ENCODE peak calls at places on chromosomes 7 and 10, in five cellular contexts. U, H, W, B and C are unnamed samples. For H3K27me3, the result is how much of the 10 kb centered on the place peaks cover.

GRCh38 chr7:80967536-80968297 is 48.9 kb upstream of the SEMA3C start:
- DNase-seq in B (no peak), U (no peak), W (no peak), H (no peak), C (peak)

GRCh38 chr7:28318126-28318762 is 94.1 kb upstream of the CREB5 start:
- DNase-seq in U (no peak), W (no peak), B (no peak), H (no peak), C (no peak)

GRCh38 chr10:123835575-123835974 is 56.0 kb downstream of the CPXM2 start:
- DNase-seq in W (no peak), U (no peak), B (no peak), H (no peak), C (no peak)

GRCh38 chr10:75693453-75693852 is 262.0 kb downstream of the LRMDA start:
- DNase-seq in U (no peak), H (no peak), W (no peak), B (no peak), C (no peak)

GRCh38 chr7:148142660-148143248 is 447.8 kb upstream of the C7orf33 start:
- DNase-seq in B (no peak), U (no peak), H (peak), W (peak), C (peak)

GRCh38 chr10:74234569-74234968 is 83.5 kb downstream of the ADK start:
- DNase-seq in W (peak), B (no peak), H (no peak), U (no peak), C (peak)

GRCh38 chr7:75638607-75639070 is 100.1 kb downstream of the HIP1 start:
- DNase-seq in W (peak), U (peak), H (peak), B (no peak), C (peak)

GRCh38 chr10:24974978-24975377 is 22.6 kb upstream of the PRTFDC1 start:
- DNase-seq in H (no peak), U (no peak), B (no peak), W (peak), C (peak)

GRCh38 chr10:82980321-82980720 is 1105.3 kb downstream of the NRG3 start:
- DNase-seq in B (no peak), H (no peak), U (no peak), W (no peak), C (no peak)

GRCh38 chr10:43211030-43211429 is 55.8 kb downstream of the RASGEF1A start:
- DNase-seq in B (no peak), W (peak), H (no peak), U (no peak), C (no peak)

GRCh38 chr10:30166929-30167328 is 107.5 kb upstream of the JCAD start:
- DNase-seq in W (peak), H (no peak), B (no peak), U (no peak), C (no peak)

GRCh38 chr10:11147723-11148122 is 130.1 kb downstream of the CELF2 start:
- DNase-seq in H (no peak), U (no peak), W (no peak), B (no peak), C (no peak)

GRCh38 chr10:5071411-5072198 is 22.6 kb upstream of the AKR1C3 start:
- DNase-seq in H (peak), B (no peak), U (peak), W (peak), C (peak)

GRCh38 chr10:100327007-100327700 is 2.9 kb downstream of the PKD2L1 start:
- DNase-seq in W (peak), B (no peak), H (no peak), U (no peak), C (no peak)

GRCh38 chr7:79646278-79646677 is 192.8 kb upstream of the MAGI2 start:
- DNase-seq in W (no peak), U (no peak), H (no peak), B (no peak), C (no peak)

GRCh38 chr7:50502001-50502684 is 52.0 kb upstream of the FIGNL1 start:
- DNase-seq in W (peak), H (no peak), B (no peak), U (no peak), C (peak)

GRCh38 chr7:81499262-81500116 is 270.4 kb downstream of the HGF start:
- DNase-seq in W (peak), U (no peak), H (peak), B (no peak), C (peak)

GRCh38 chr7:29091722-29092121 is 54.6 kb downstream of the CPVL start:
- DNase-seq in W (no peak), U (no peak), H (no peak), B (no peak), C (peak)

GRCh38 chr7:116218747-116219146 is 8.4 kb downstream of the TES start:
- DNase-seq in W (no peak), B (no peak), H (no peak), U (no peak), C (no peak)

GRCh38 chr10:51082857-51083256 is 8.6 kb downstream of the PRKG1 start:
- DNase-seq in B (no peak), H (no peak), W (no peak), U (no peak), C (no peak)

GRCh38 chr7:1354661-1355567 is 104.4 kb downstream of the MICALL2 start:
- DNase-seq in U (no peak), B (no peak), H (no peak), W (no peak), C (no peak)

GRCh38 chr7:134966691-134967090 is 19.6 kb upstream of the AGBL3 start:
- DNase-seq in U (no peak), W (no peak), H (no peak), B (no peak), C (no peak)

DNA sequence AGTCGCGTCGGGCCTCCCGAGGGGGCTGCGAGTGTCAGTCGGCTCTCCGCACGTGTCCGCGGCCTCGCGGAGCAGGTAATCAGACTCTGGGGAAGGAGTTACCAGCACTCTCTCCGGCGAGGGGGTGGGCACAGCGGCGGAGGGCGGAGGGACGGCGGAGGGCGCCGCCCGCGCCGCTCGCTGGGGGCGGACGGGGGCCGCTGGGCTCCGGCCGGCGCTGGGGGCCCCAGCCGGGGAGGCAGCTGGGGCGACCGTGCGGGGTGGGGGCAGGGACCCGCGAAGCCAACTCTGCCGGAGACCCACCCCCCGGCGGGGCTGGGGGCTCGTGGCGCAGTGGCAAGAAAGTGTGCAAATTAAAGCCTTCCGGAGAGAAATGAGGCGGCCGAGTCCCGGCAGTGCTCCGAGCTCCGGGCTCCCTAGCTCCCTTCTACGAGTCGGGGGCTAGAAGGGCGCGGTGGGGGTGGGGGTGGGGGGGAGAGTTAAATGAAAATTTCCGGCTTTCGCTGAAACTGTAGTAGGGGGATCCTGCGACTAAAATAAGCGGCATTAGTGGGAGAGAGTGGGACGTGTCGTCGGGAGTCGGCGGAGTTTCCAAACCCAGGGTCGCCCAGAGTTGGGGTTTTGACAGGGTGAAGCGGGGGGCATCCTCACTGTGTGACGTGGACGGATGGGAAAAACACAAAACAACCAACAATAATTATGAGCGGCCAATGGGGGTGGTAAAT is at the start of gene CDK6:
- DNase-seq in U (peak), B (no peak), W (peak), H (peak), C (peak)
- H4K91ac ChIP-seq in U (no peak), B (no peak), W (peak), H (no peak), C (peak)

GRCh38 chr7:33719059-33719581 is 186.2 kb upstream of the BMPER start:
- DNase-seq in B (no peak), W (peak), H (no peak), U (no peak), C (no peak)
- H3K27me3 ChIP-seq in B (under half), W (under half), H (under half), U (under half), C (under half)

DNA sequence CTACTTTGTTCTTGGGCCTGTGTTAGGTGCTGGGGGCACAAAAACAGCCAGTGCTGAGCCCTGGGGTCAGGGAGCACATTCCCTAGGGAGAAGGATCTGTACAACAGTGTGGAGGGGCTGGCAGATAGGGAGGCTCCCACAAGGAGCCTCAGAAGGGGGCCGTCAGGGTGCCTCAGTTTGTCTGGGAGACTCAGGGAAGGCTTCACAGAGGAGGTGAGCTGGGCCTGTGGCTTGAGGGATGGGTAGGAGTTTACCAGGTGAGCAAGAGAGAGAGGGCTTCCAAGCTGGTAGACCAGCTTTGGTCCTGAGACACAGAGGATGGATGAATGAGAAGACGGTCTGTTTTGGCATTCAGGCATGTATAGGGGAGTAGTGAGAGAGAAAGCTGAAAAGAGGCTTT is 52.1 kb downstream of the CAMK1D start:
- DNase-seq in W (no peak), U (no peak), B (no peak), H (no peak), C (no peak)
- H3K27ac ChIP-seq in W (no peak), U (no peak), B (no peak), H (no peak), C (peak)

GRCh38 chr10:63521389-63522128 is at the start of gene REEP3:
- DNase-seq in U (peak), B (no peak), H (peak), W (peak), C (peak)
- H4K91ac ChIP-seq in U (no peak), B (peak), H (peak), W (peak), C (peak)

DNA sequence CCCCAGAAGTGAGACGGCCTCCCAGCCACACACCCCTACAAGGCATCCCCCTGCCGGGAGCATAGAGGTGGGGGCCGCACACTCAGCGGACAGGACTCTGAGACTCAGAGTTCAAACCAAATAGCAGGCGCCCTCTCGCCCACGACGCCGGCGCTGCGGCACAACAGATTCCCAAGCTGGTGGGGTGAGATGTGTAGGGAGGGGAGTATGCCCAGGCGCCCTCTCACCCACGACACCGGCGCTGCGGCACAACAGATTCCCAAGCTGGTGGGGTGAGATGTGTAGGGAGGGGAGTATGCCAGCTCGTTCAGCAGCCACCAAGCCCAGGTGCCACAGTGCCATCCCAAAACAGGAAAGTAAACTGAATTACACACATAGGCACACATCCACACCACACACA is 64.7 kb downstream of the TCERG1L start:
- DNase-seq in W (no peak), H (no peak), U (no peak), B (no peak), C (no peak)
- H3K27me3 ChIP-seq in W (under half), H (under half), U (under half), B (under half), C (under half)